ENCODE peak calls at places on chromosomes 11 and 22, in eight cellular contexts. G, Y, A, L, Z, N, I and J are unnamed samples.

GRCh38 chr11:3840289-3840869 is 380 bp downstream of the RHOG start:
- DNase-seq in G (no peak), Y (peak; percentile 71), A (peak; percentile 36), L (no peak), Z (no peak), N (no peak), I (no peak), J (no peak)

GRCh38 chr11:60088364-60088763 is at the start of gene MS4A2:
- DNase-seq in G (no peak), Y (no peak), A (no peak), L (no peak), Z (no peak), N (no peak), I (no peak), J (no peak)

GRCh38 chr11:56994532-56994931 is 5.8 kb downstream of the OR5AK2 start:
- DNase-seq in G (no peak), Y (no peak), A (no peak), L (no peak), Z (no peak), N (no peak), I (no peak), J (no peak)

GRCh38 chr22:46731246-46732040 is 6.6 kb downstream of the CERK start:
- DNase-seq in G (peak; percentile 76), Y (no peak), A (no peak), L (no peak), Z (no peak), N (no peak), I (no peak), J (no peak)

GRCh38 chr11:110497204-110497987 is 67.6 kb downstream of the FDX1 start:
- DNase-seq in G (no peak), Y (peak; percentile 90), A (no peak), L (no peak), Z (no peak), N (no peak), I (no peak), J (peak; percentile 41)

GRCh38 chr22:33073989-33074391 is 15.8 kb upstream of the SYN3 start:
- DNase-seq in G (no peak), Y (no peak), A (no peak), L (no peak), Z (no peak), N (no peak), I (peak; percentile 38), J (peak; percentile 1)

GRCh38 chr11:46912526-46913150 is 5.7 kb downstream of the LRP4 start:
- DNase-seq in G (no peak), Y (no peak), A (no peak), L (peak; percentile 72), Z (no peak), N (no peak), I (no peak), J (no peak)

GRCh38 chr11:2474059-2474901 is 29.5 kb downstream of the KCNQ1 start:
- DNase-seq in G (no peak), Y (no peak), A (no peak), L (no peak), Z (no peak), N (no peak), I (no peak), J (no peak)

GRCh38 chr11:102577182-102577581 is 46.6 kb upstream of the MMP7 start:
- DNase-seq in G (no peak), Y (no peak), A (no peak), L (no peak), Z (no peak), N (no peak), I (no peak), J (no peak)

GRCh38 chr11:57544566-57544965 is 7.2 kb downstream of the SMTNL1 start:
- DNase-seq in G (no peak), Y (no peak), A (no peak), L (no peak), Z (no peak), N (no peak), I (no peak), J (no peak)

GRCh38 chr11:69002743-69003231 is 10.3 kb downstream of the MRGPRF start:
- DNase-seq in G (no peak), Y (no peak), A (no peak), L (no peak), Z (peak; percentile 77), N (no peak), I (no peak), J (no peak)

GRCh38 chr11:57662893-57663292 is 5.0 kb upstream of the ZDHHC5 start:
- DNase-seq in G (no peak), Y (peak; percentile 51), A (no peak), L (no peak), Z (no peak), N (no peak), I (no peak), J (no peak)

GRCh38 chr22:41350087-41350486 is 31.7 kb upstream of the TEF start:
- DNase-seq in G (no peak), Y (no peak), A (no peak), L (no peak), Z (no peak), N (no peak), I (no peak), J (peak; percentile 43)

GRCh38 chr11:107566569-107566968 is 1.0 kb upstream of the ALKBH8 start:
- DNase-seq in G (no peak), Y (no peak), A (no peak), L (no peak), Z (no peak), N (no peak), I (no peak), J (no peak)

GRCh38 chr11:72231396-72232259 is 7.1 kb downstream of the INPPL1 start:
- DNase-seq in G (no peak), Y (no peak), A (no peak), L (no peak), Z (peak; percentile 77), N (no peak), I (no peak), J (no peak)

GRCh38 chr22:45994516-45995404 is 17.8 kb upstream of the WNT7B start:
- DNase-seq in G (peak; percentile 85), Y (peak; percentile 81), A (peak; percentile 40), L (no peak), Z (peak; percentile 95), N (peak; percentile 93), I (peak; percentile 58), J (peak; percentile 68)

GRCh38 chr11:74012072-74012809 is 3.4 kb upstream of the UCP3 start:
- DNase-seq in G (no peak), Y (no peak), A (no peak), L (no peak), Z (no peak), N (no peak), I (no peak), J (no peak)

GRCh38 chr22:27240298-27240885 is 561.2 kb downstream of the MN1 start:
- DNase-seq in G (no peak), Y (no peak), A (no peak), L (no peak), Z (no peak), N (no peak), I (no peak), J (no peak)

GRCh38 chr22:20110359-20110985 is 5.4 kb upstream of the RANBP1 start:
- DNase-seq in G (no peak), Y (no peak), A (no peak), L (no peak), Z (no peak), N (no peak), I (no peak), J (no peak)

GRCh38 chr22:25754527-25755202 is 12.7 kb downstream of the MYO18B start:
- DNase-seq in G (peak; percentile 89), Y (no peak), A (no peak), L (no peak), Z (no peak), N (no peak), I (no peak), J (peak; percentile 85)

GRCh38 chr22:32880906-32881596 is 79.5 kb downstream of the TIMP3 start:
- DNase-seq in G (no peak), Y (peak; percentile 96), A (peak; percentile 4), L (no peak), Z (no peak), N (no peak), I (no peak), J (peak; percentile 87)

GRCh38 chr22:39179841-39180335 is 27.4 kb upstream of the CBX7 start:
- DNase-seq in G (peak; percentile 48), Y (no peak), A (no peak), L (no peak), Z (peak; percentile 83), N (no peak), I (no peak), J (no peak)